ENCODE peak calls at places on chromosomes 3 and 15, in seven cellular contexts. S, J, P, A, X, O and T are unnamed samples.

GRCh38 chr3:193942516-193943055 is 193.4 kb upstream of the HES1 start:
- DNase-seq in S (no peak), J (no peak), P (no peak), A (no peak), X (no peak), O (no peak), T (no peak)

GRCh38 chr3:15858547-15859506 is 61.0 kb upstream of the ANKRD28 start:
- DNase-seq in S (peak), J (peak), P (no peak), A (peak), X (no peak), O (peak), T (peak)

GRCh38 chr15:67172172-67172571 is 82.3 kb downstream of the AAGAB start:
- DNase-seq in S (no peak), J (no peak), P (no peak), A (no peak), X (no peak), O (no peak), T (no peak)

GRCh38 chr3:172209333-172210321 is 170.2 kb downstream of the FNDC3B start:
- DNase-seq in S (no peak), J (no peak), P (no peak), A (no peak), X (no peak), O (no peak), T (no peak)

GRCh38 chr15:95284933-95285401 is 1045.5 kb upstream of the NR2F2 start:
- DNase-seq in S (no peak), J (no peak), P (no peak), A (peak), X (no peak), O (peak), T (no peak)

GRCh38 chr3:122100591-122101491 is 45.7 kb downstream of the CD86 start:
- DNase-seq in S (no peak), J (no peak), P (no peak), A (no peak), X (no peak), O (no peak), T (no peak)

GRCh38 chr3:3560566-3561336 is 238.5 kb upstream of the LRRN1 start:
- DNase-seq in S (no peak), J (no peak), P (no peak), A (no peak), X (no peak), O (no peak), T (no peak)

GRCh38 chr3:164879201-164879600 is 199.1 kb downstream of the SI start:
- DNase-seq in S (no peak), J (no peak), P (no peak), A (no peak), X (no peak), O (no peak), T (no peak)

GRCh38 chr3:11818033-11818432 is 28.7 kb downstream of the TAMM41 start:
- DNase-seq in S (no peak), J (no peak), P (no peak), A (no peak), X (no peak), O (peak), T (no peak)

GRCh38 chr15:27101982-27102381 is 131.0 kb downstream of the GABRG3 start:
- DNase-seq in S (no peak), J (no peak), P (no peak), A (no peak), X (no peak), O (no peak), T (no peak)

GRCh38 chr3:126982125-126982521 is 792 bp upstream of the PLXNA1 start:
- DNase-seq in S (peak), J (no peak), P (no peak), A (no peak), X (no peak), O (no peak), T (no peak)

GRCh38 chr3:121834079-121834730 is 655 bp downstream of the IQCB1 start:
- DNase-seq in S (no peak), J (no peak), P (no peak), A (peak), X (no peak), O (no peak), T (no peak)

GRCh38 chr3:50478671-50479070 is 24.8 kb downstream of the CACNA2D2 start:
- DNase-seq in S (no peak), J (no peak), P (no peak), A (no peak), X (no peak), O (no peak), T (no peak)

GRCh38 chr15:71275566-71276354 is 160.5 kb downstream of the THSD4 start:
- DNase-seq in S (no peak), J (no peak), P (no peak), A (no peak), X (no peak), O (no peak), T (no peak)

GRCh38 chr3:126452213-126452612 is 23.5 kb downstream of the ZXDC start:
- DNase-seq in S (no peak), J (no peak), P (no peak), A (no peak), X (no peak), O (no peak), T (no peak)

GRCh38 chr3:170162630-170163029 is 18.9 kb downstream of the PHC3 start:
- DNase-seq in S (no peak), J (no peak), P (no peak), A (no peak), X (no peak), O (no peak), T (no peak)

GRCh38 chr15:81060470-81060869 is 59.7 kb downstream of the TLNRD1 start:
- DNase-seq in S (no peak), J (no peak), P (no peak), A (no peak), X (no peak), O (no peak), T (no peak)

GRCh38 chr3:128502712-128503111 is 9.7 kb upstream of the GATA2 start:
- DNase-seq in S (no peak), J (no peak), P (no peak), A (no peak), X (no peak), O (no peak), T (no peak)

GRCh38 chr15:69668963-69669362 is 216.3 kb downstream of the RPLP1 start:
- DNase-seq in S (no peak), J (no peak), P (no peak), A (no peak), X (no peak), O (no peak), T (no peak)

GRCh38 chr3:110243081-110243480 is 828.5 kb upstream of the NECTIN3 start:
- DNase-seq in S (no peak), J (no peak), P (no peak), A (no peak), X (no peak), O (no peak), T (no peak)

GRCh38 chr3:176958560-176958959 is 238.7 kb downstream of the TBL1XR1 start:
- DNase-seq in S (no peak), J (no peak), P (no peak), A (no peak), X (no peak), O (no peak), T (no peak)

GRCh38 chr3:77072232-77072631 is 32.3 kb downstream of the ROBO2 start:
- DNase-seq in S (no peak), J (no peak), P (no peak), A (no peak), X (no peak), O (no peak), T (no peak)

GRCh38 chr3:42247576-42248027 is 18.4 kb downstream of the CCK start:
- DNase-seq in S (peak), J (peak), P (no peak), A (peak), X (no peak), O (peak), T (peak)

GRCh38 chr3:159322322-159322939 is 520.6 kb downstream of the MFSD1 start:
- DNase-seq in S (no peak), J (peak), P (no peak), A (no peak), X (peak), O (peak), T (peak)

GRCh38 chr3:188097786-188098185 is 56.2 kb upstream of the LPP start:
- DNase-seq in S (no peak), J (no peak), P (no peak), A (no peak), X (no peak), O (no peak), T (no peak)

GRCh38 chr3:188975612-188976314 is 196.0 kb upstream of the TPRG1 start:
- DNase-seq in S (no peak), J (no peak), P (no peak), A (no peak), X (no peak), O (peak), T (no peak)

GRCh38 chr3:9397911-9398714 is 698 bp downstream of the SETD5 start:
- DNase-seq in S (peak), J (peak), P (peak), A (no peak), X (no peak), O (peak), T (no peak)

GRCh38 chr15:36964626-36965025 is 135.7 kb downstream of the MEIS2 start:
- DNase-seq in S (no peak), J (no peak), P (no peak), A (peak), X (no peak), O (no peak), T (no peak)

GRCh38 chr3:98596902-98597500 is 3.6 kb upstream of the CPOX start:
- DNase-seq in S (no peak), J (no peak), P (no peak), A (peak), X (no peak), O (peak), T (no peak)

GRCh38 chr3:153829596-153830170 is 291.5 kb upstream of the ARHGEF26 start:
- DNase-seq in S (no peak), J (no peak), P (no peak), A (peak), X (no peak), O (no peak), T (no peak)

GRCh38 chr15:29034151-29034550 is 148.4 kb downstream of the APBA2 start:
- DNase-seq in S (no peak), J (peak), P (no peak), A (no peak), X (no peak), O (no peak), T (no peak)

GRCh38 chr3:139234491-139234890 is 109.3 kb upstream of the MRPS22 start:
- DNase-seq in S (no peak), J (no peak), P (no peak), A (no peak), X (no peak), O (no peak), T (no peak)

GRCh38 chr3:44297255-44297654 is 41.3 kb upstream of the TCAIM start:
- DNase-seq in S (no peak), J (no peak), P (no peak), A (no peak), X (no peak), O (no peak), T (no peak)

GRCh38 chr3:124860599-124860998 is 26.6 kb downstream of the ITGB5 start:
- DNase-seq in S (no peak), J (peak), P (no peak), A (peak), X (peak), O (peak), T (no peak)
- H3K27ac ChIP-seq in S (no peak), J (peak), P (peak), A (peak), X (peak), O (peak), T (no peak)

GRCh38 chr15:89360294-89360971 is 25.8 kb upstream of the POLG start:
- DNase-seq in S (no peak), J (no peak), P (no peak), A (no peak), X (no peak), O (no peak), T (no peak)

GRCh38 chr15:89363133-89363532 is 28.5 kb upstream of the POLG start:
- DNase-seq in S (no peak), J (no peak), P (no peak), A (no peak), X (no peak), O (no peak), T (no peak)

GRCh38 chr15:89359471-89360293 is 25.1 kb upstream of the POLG start:
- DNase-seq in S (no peak), J (no peak), P (no peak), A (no peak), X (no peak), O (no peak), T (no peak)

GRCh38 chr15:89362203-89363101 is 27.8 kb upstream of the POLG start:
- DNase-seq in S (no peak), J (no peak), P (no peak), A (no peak), X (no peak), O (no peak), T (peak)

DNA sequence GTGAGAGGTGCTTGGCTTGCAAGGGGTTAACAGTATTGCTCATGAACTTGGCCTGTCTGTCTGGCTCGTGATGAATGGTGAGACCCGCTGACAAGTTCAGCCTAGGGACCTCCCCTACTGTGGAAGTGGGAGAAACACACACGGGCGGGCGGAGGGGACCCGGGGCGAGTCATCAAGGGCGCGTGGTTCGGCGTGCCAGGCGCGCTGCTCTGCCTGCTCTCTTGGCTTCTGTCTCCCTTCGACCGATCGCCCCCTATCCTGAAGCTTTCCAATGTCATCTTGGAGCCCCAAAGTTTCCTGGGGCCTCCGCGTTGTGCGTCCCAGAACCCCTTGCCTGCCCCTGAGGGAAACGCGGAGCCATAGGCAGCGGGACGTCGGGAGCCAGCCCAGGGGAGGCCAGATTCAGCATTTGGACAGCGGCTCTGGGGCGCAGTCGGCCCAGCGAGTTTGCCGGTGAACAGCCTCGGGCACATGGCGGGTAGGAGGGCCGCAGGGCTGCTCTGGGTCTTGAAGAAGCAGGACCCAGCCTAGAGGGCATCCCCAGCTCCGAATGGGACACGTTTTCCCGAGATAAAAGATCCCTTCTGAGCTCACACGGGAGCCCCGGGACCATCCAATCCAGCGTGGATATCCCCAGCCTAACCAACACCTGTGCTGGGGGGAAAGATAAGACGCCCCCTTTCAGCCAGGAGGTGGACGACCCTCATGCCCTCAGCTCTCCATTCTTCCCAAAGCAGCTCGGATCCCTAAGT is 27.0 kb upstream of the POLG start:
- DNase-seq in S (peak), J (peak), P (peak), A (peak), X (no peak), O (peak), T (peak)
- H3K27ac ChIP-seq in S (no peak), J (no peak), P (no peak), A (no peak), X (no peak), O (no peak), T (peak)

GRCh38 chr15:58330836-58331561 is 100.8 kb upstream of the LIPC start:
- DNase-seq in S (no peak), J (no peak), P (no peak), A (no peak), X (no peak), O (no peak), T (no peak)
- H3K27ac ChIP-seq in S (no peak), J (peak), P (peak), A (no peak), X (peak), O (peak), T (peak)

GRCh38 chr15:60364306-60364924 is 33.4 kb downstream of the ANXA2 start:
- DNase-seq in S (no peak), J (no peak), P (no peak), A (no peak), X (no peak), O (no peak), T (no peak)
- H3K27ac ChIP-seq in S (no peak), J (no peak), P (peak), A (no peak), X (peak), O (no peak), T (no peak)

GRCh38 chr15:33066584-33066983 is 127.9 kb downstream of the FMN1 start:
- DNase-seq in S (no peak), J (no peak), P (no peak), A (no peak), X (no peak), O (no peak), T (no peak)

GRCh38 chr15:33068007-33068441 is 126.5 kb downstream of the FMN1 start:
- DNase-seq in S (no peak), J (peak), P (no peak), A (no peak), X (no peak), O (peak), T (peak)

GRCh38 chr15:33067456-33067855 is 127.1 kb downstream of the FMN1 start:
- DNase-seq in S (no peak), J (no peak), P (no peak), A (no peak), X (no peak), O (no peak), T (no peak)

GRCh38 chr15:33068531-33068990 is 126.0 kb downstream of the FMN1 start:
- DNase-seq in S (no peak), J (no peak), P (no peak), A (no peak), X (no peak), O (peak), T (no peak)

GRCh38 chr15:33064878-33065277 is 129.6 kb downstream of the FMN1 start:
- DNase-seq in S (no peak), J (no peak), P (no peak), A (no peak), X (no peak), O (peak), T (no peak)
- H3K27ac ChIP-seq in S (no peak), J (no peak), P (no peak), A (no peak), X (no peak), O (peak), T (no peak)

GRCh38 chr15:87758739-87759457 is 497.6 kb downstream of the NTRK3 start:
- DNase-seq in S (no peak), J (peak), P (no peak), A (no peak), X (no peak), O (no peak), T (no peak)

GRCh38 chr15:87757084-87757483 is 499.5 kb downstream of the NTRK3 start:
- DNase-seq in S (no peak), J (no peak), P (no peak), A (no peak), X (no peak), O (no peak), T (no peak)

GRCh38 chr15:87764461-87765236 is 491.9 kb downstream of the NTRK3 start:
- DNase-seq in S (no peak), J (no peak), P (no peak), A (no peak), X (no peak), O (peak), T (no peak)

GRCh38 chr15:87760915-87761314 is 495.6 kb downstream of the NTRK3 start:
- DNase-seq in S (no peak), J (no peak), P (no peak), A (no peak), X (no peak), O (no peak), T (no peak)

GRCh38 chr15:87762110-87762509 is 494.4 kb downstream of the NTRK3 start:
- DNase-seq in S (no peak), J (peak), P (no peak), A (no peak), X (no peak), O (no peak), T (no peak)
- H3K27ac ChIP-seq in S (no peak), J (peak), P (no peak), A (no peak), X (no peak), O (no peak), T (no peak)

GRCh38 chr3:45890405-45890804 is 4.1 kb downstream of the CCR9 start:
- DNase-seq in S (peak), J (no peak), P (no peak), A (no peak), X (no peak), O (no peak), T (no peak)
- H3K27ac ChIP-seq in S (no peak), J (no peak), P (no peak), A (no peak), X (no peak), O (no peak), T (no peak)

GRCh38 chr15:40958723-40959122 is 5.5 kb downstream of the CHAC1 start:
- DNase-seq in S (no peak), J (no peak), P (no peak), A (no peak), X (no peak), O (no peak), T (no peak)

GRCh38 chr15:40957041-40957555 is 3.8 kb downstream of the CHAC1 start:
- DNase-seq in S (no peak), J (no peak), P (no peak), A (no peak), X (no peak), O (no peak), T (no peak)

GRCh38 chr15:40959331-40960141 is 6.3 kb downstream of the CHAC1 start:
- DNase-seq in S (no peak), J (no peak), P (no peak), A (no peak), X (no peak), O (no peak), T (no peak)

GRCh38 chr15:40957581-40958051 is 4.3 kb downstream of the CHAC1 start:
- DNase-seq in S (no peak), J (peak), P (no peak), A (no peak), X (no peak), O (no peak), T (no peak)

DNA sequence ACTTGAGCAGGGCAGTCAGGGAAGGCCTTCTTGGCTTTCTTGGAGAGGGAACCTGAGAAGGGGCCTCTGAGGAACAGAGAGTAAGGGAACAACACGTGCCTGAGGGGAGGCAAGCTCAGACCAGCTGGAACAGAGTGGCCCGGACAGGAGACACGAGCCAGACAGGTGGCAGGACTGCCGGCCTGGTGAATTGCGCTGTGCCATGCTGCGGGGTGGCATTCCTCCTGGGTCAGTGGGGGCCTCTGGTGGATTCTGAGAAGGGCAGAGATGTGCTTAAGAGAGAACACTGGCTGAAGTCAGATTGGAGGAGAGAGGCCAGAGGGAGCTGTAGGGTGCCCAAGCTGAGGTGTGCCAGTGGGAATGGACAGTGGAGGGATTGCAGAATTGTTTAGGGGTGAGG is 4.9 kb downstream of the CHAC1 start:
- DNase-seq in S (no peak), J (no peak), P (no peak), A (no peak), X (no peak), O (no peak), T (no peak)
- H3K27ac ChIP-seq in S (no peak), J (no peak), P (no peak), A (no peak), X (no peak), O (no peak), T (no peak)

GRCh38 chr15:25848769-25849430 is 14.2 kb downstream of the ATP10A start:
- DNase-seq in S (no peak), J (no peak), P (no peak), A (no peak), X (no peak), O (no peak), T (no peak)
- H3K27ac ChIP-seq in S (peak), J (peak), P (no peak), A (no peak), X (no peak), O (peak), T (no peak)